ENCODE peak calls at places on chromosome X, in ten cellular contexts. U, T, D, E, V, W, R, C, I and B are unnamed samples.
A peak's percentile ranks its signal among the peaks of the same experiment; 100 is the strongest.

GRCh38 chrX:148371251-148371650 is 129.2 kb upstream of the AFF2 start:
- DNase-seq in U (no peak), T (no peak), D (no peak), E (no peak), V (no peak), W (no peak), R (no peak), C (no peak), I (no peak), B (no peak)

GRCh38 chrX:130975947-130976346 is 72.9 kb upstream of the ENOX2 start:
- DNase-seq in U (no peak), T (peak; percentile 27), D (peak; percentile 23), E (peak; percentile 21), V (peak; percentile 16), W (peak; percentile 41), R (no peak), C (peak; percentile 57), I (peak; percentile 61), B (peak; percentile 59)

GRCh38 chrX:53018627-53019026 is 30.0 kb upstream of the GPR173 start:
- DNase-seq in U (no peak), T (no peak), D (no peak), E (no peak), V (no peak), W (no peak), R (no peak), C (no peak), I (no peak), B (no peak)

GRCh38 chrX:151825927-151826471 is 86.7 kb upstream of the MAGEA4 start:
- DNase-seq in U (no peak), T (no peak), D (no peak), E (peak; percentile 90), V (peak; percentile 5), W (peak; percentile 93), R (no peak), C (peak; percentile 47), I (peak; percentile 95), B (no peak)

GRCh38 chrX:80578518-80579105 is 158.4 kb downstream of the TENT5D start:
- DNase-seq in U (no peak), T (no peak), D (peak; percentile 17), E (no peak), V (no peak), W (peak; percentile 2), R (no peak), C (peak; percentile 32), I (peak; percentile 9), B (no peak)

GRCh38 chrX:20372533-20372932 is 105.8 kb upstream of the RPS6KA3 start:
- DNase-seq in U (no peak), T (no peak), D (no peak), E (peak; percentile 38), V (no peak), W (peak; percentile 54), R (no peak), C (peak; percentile 69), I (peak; percentile 70), B (no peak)

GRCh38 chrX:68429216-68429615 is 4.1 kb downstream of the OPHN1 start:
- DNase-seq in U (no peak), T (no peak), D (no peak), E (peak; percentile 43), V (no peak), W (peak; percentile 68), R (no peak), C (peak; percentile 70), I (peak; percentile 73), B (no peak)

GRCh38 chrX:103423955-103424640 is 47.8 kb downstream of the BEX3 start:
- DNase-seq in U (no peak), T (peak; percentile 26), D (no peak), E (no peak), V (no peak), W (no peak), R (no peak), C (no peak), I (no peak), B (no peak)

GRCh38 chrX:1518512-1518911 is 18.5 kb downstream of the P2RY8 start:
- DNase-seq in U (no peak), T (no peak), D (no peak), E (no peak), V (no peak), W (no peak), R (no peak), C (no peak), I (no peak), B (no peak)

GRCh38 chrX:82237328-82237727 is 1035.4 kb downstream of the SH3BGRL start:
- DNase-seq in U (no peak), T (no peak), D (no peak), E (no peak), V (no peak), W (no peak), R (no peak), C (no peak), I (no peak), B (no peak)

GRCh38 chrX:56963377-56963776 is 32.0 kb downstream of the SPIN3 start:
- DNase-seq in U (no peak), T (no peak), D (no peak), E (no peak), V (no peak), W (no peak), R (no peak), C (no peak), I (no peak), B (no peak)

GRCh38 chrX:46407753-46408130 is 137.5 kb downstream of the ZNF674 start:
- DNase-seq in U (no peak), T (no peak), D (no peak), E (peak; percentile 23), V (no peak), W (peak; percentile 7), R (no peak), C (no peak), I (peak; percentile 31), B (no peak)

GRCh38 chrX:10098235-10098819 is 58.4 kb upstream of the CLCN4 start:
- DNase-seq in U (no peak), T (no peak), D (peak; percentile 72), E (no peak), V (no peak), W (no peak), R (no peak), C (no peak), I (no peak), B (no peak)

GRCh38 chrX:101022020-101022419 is 29.9 kb downstream of the TRMT2B start:
- DNase-seq in U (no peak), T (no peak), D (no peak), E (no peak), V (no peak), W (no peak), R (no peak), C (peak; percentile 53), I (no peak), B (no peak)

GRCh38 chrX:50448565-50448964 is 22.1 kb downstream of the DGKK start:
- DNase-seq in U (no peak), T (peak; percentile 48), D (peak; percentile 10), E (no peak), V (no peak), W (peak; percentile 0), R (no peak), C (peak; percentile 69), I (peak; percentile 31), B (no peak)

GRCh38 chrX:106897259-106897658 is 5.9 kb downstream of the RIPPLY1 start:
- DNase-seq in U (no peak), T (no peak), D (no peak), E (peak; percentile 52), V (no peak), W (peak; percentile 44), R (no peak), C (peak; percentile 53), I (peak; percentile 65), B (no peak)

GRCh38 chrX:85221361-85221760 is 22.2 kb downstream of the SATL1 start:
- DNase-seq in U (no peak), T (no peak), D (no peak), E (no peak), V (no peak), W (no peak), R (no peak), C (no peak), I (no peak), B (no peak)

GRCh38 chrX:134537179-134537945 is 77.4 kb downstream of the HPRT1 start:
- DNase-seq in U (no peak), T (no peak), D (no peak), E (peak; percentile 54), V (no peak), W (peak; percentile 94), R (no peak), C (no peak), I (peak; percentile 98), B (no peak)

GRCh38 chrX:110194977-110195376 is 122.9 kb downstream of the AMMECR1 start:
- DNase-seq in U (no peak), T (no peak), D (no peak), E (no peak), V (no peak), W (no peak), R (no peak), C (no peak), I (no peak), B (no peak)

GRCh38 chrX:39852496-39852895 is 245.3 kb downstream of the BCOR start:
- DNase-seq in U (no peak), T (no peak), D (no peak), E (no peak), V (no peak), W (no peak), R (no peak), C (no peak), I (no peak), B (no peak)

GRCh38 chrX:51395807-51396728 is 63.4 kb downstream of the NUDT10 start:
- DNase-seq in U (peak; percentile 34), T (peak; percentile 40), D (peak; percentile 1), E (no peak), V (no peak), W (peak; percentile 0), R (no peak), C (peak; percentile 0), I (peak; percentile 2), B (peak; percentile 15)

GRCh38 chrX:152074163-152074562 is 64.2 kb downstream of the MAGEA10 start:
- DNase-seq in U (no peak), T (no peak), D (no peak), E (peak; percentile 15), V (no peak), W (no peak), R (no peak), C (no peak), I (peak; percentile 58), B (no peak)

GRCh38 chrX:110341189-110342035 is 17.2 kb upstream of the RTL9 start:
- DNase-seq in U (no peak), T (no peak), D (peak; percentile 26), E (peak; percentile 84), V (no peak), W (peak; percentile 90), R (no peak), C (peak; percentile 74), I (peak; percentile 86), B (no peak)

GRCh38 chrX:68409154-68409553 is 24.1 kb downstream of the OPHN1 start:
- DNase-seq in U (no peak), T (no peak), D (no peak), E (no peak), V (no peak), W (no peak), R (no peak), C (no peak), I (no peak), B (no peak)

GRCh38 chrX:72169008-72169728 is 12.4 kb upstream of the PIN4 start:
- DNase-seq in U (no peak), T (no peak), D (peak; percentile 46), E (no peak), V (no peak), W (peak; percentile 11), R (no peak), C (no peak), I (peak; percentile 79), B (no peak)

GRCh38 chrX:119228506-119229290 is 7.4 kb upstream of the PGRMC1 start:
- DNase-seq in U (no peak), T (no peak), D (no peak), E (peak; percentile 90), V (no peak), W (peak; percentile 93), R (no peak), C (peak; percentile 83), I (peak; percentile 96), B (no peak)

GRCh38 chrX:17563515-17563914 is 173.8 kb upstream of the SCML1 start:
- DNase-seq in U (no peak), T (no peak), D (no peak), E (peak; percentile 86), V (no peak), W (peak; percentile 37), R (no peak), C (no peak), I (peak; percentile 78), B (no peak)

GRCh38 chrX:118254611-118255010 is 91.3 kb upstream of the WDR44 start:
- DNase-seq in U (peak; percentile 35), T (peak; percentile 58), D (peak; percentile 61), E (peak; percentile 18), V (peak; percentile 84), W (peak; percentile 35), R (no peak), C (peak; percentile 48), I (peak; percentile 40), B (peak; percentile 33)